ENCODE peak calls at places on chromosomes 6 and 20, in six cellular contexts. One of them, this sample, is unnamed.

GRCh38 chr6:9116026-9116425 is 680.7 kb upstream of the SLC35B3 start:
- DNase-seq in CD8-positive, alpha-beta T cell: no peak
- DNase-seq in uterus: no peak
- DNase-seq in aorta: no peak
- DNase-seq in lower lobe of right lung: no peak
- DNase-seq in fibroblast of lung: peak; percentile 75
- DNase-seq in this sample: peak; percentile 85

GRCh38 chr6:157392927-157393666 is 12.1 kb downstream of the ZDHHC14 start:
- DNase-seq in aorta: no peak
- DNase-seq in lower lobe of right lung: no peak
- DNase-seq in fibroblast of lung: peak; percentile 73
- DNase-seq in uterus: no peak
- DNase-seq in CD8-positive, alpha-beta T cell: no peak
- DNase-seq in this sample: no peak

GRCh38 chr20:23164176-23164601 is 78.1 kb upstream of the CD93 start:
- DNase-seq in lower lobe of right lung: no peak
- DNase-seq in fibroblast of lung: no peak
- DNase-seq in uterus: peak; percentile 22
- DNase-seq in CD8-positive, alpha-beta T cell: no peak
- DNase-seq in aorta: no peak
- DNase-seq in this sample: no peak

GRCh38 chr6:17311595-17312311 is 30.6 kb downstream of the RBM24 start:
- DNase-seq in aorta: no peak
- DNase-seq in lower lobe of right lung: no peak
- DNase-seq in fibroblast of lung: peak; percentile 26
- DNase-seq in CD8-positive, alpha-beta T cell: no peak
- DNase-seq in uterus: no peak
- DNase-seq in this sample: no peak

GRCh38 chr6:100553243-100553642 is 88.5 kb upstream of the SIM1 start:
- DNase-seq in lower lobe of right lung: no peak
- DNase-seq in CD8-positive, alpha-beta T cell: no peak
- DNase-seq in uterus: no peak
- DNase-seq in aorta: no peak
- DNase-seq in fibroblast of lung: no peak
- DNase-seq in this sample: no peak

GRCh38 chr6:136959471-136959891 is 37.4 kb downstream of the SLC35D3 start:
- DNase-seq in lower lobe of right lung: peak; percentile 53
- DNase-seq in fibroblast of lung: no peak
- DNase-seq in aorta: no peak
- DNase-seq in CD8-positive, alpha-beta T cell: no peak
- DNase-seq in uterus: no peak
- DNase-seq in this sample: no peak

GRCh38 chr20:19793716-19794115 is 35.7 kb downstream of the RIN2 start:
- DNase-seq in aorta: no peak
- DNase-seq in uterus: no peak
- DNase-seq in lower lobe of right lung: no peak
- DNase-seq in CD8-positive, alpha-beta T cell: no peak
- DNase-seq in fibroblast of lung: peak; percentile 62
- DNase-seq in this sample: no peak

GRCh38 chr6:36805107-36805797 is 34.0 kb downstream of the CPNE5 start:
- DNase-seq in CD8-positive, alpha-beta T cell: no peak
- DNase-seq in lower lobe of right lung: no peak
- DNase-seq in fibroblast of lung: no peak
- DNase-seq in aorta: no peak
- DNase-seq in uterus: no peak
- DNase-seq in this sample: no peak

GRCh38 chr6:152378154-152378553 is 259.0 kb downstream of the SYNE1 start:
- DNase-seq in uterus: no peak
- DNase-seq in lower lobe of right lung: no peak
- DNase-seq in aorta: no peak
- DNase-seq in fibroblast of lung: peak; percentile 63
- DNase-seq in CD8-positive, alpha-beta T cell: no peak
- DNase-seq in this sample: peak; percentile 72

GRCh38 chr20:40582531-40582930 is 106.5 kb downstream of the MAFB start:
- DNase-seq in fibroblast of lung: no peak
- DNase-seq in aorta: no peak
- DNase-seq in CD8-positive, alpha-beta T cell: no peak
- DNase-seq in lower lobe of right lung: no peak
- DNase-seq in uterus: no peak
- DNase-seq in this sample: no peak

GRCh38 chr6:7479801-7480266 is 61.6 kb upstream of the DSP start:
- DNase-seq in lower lobe of right lung: no peak
- DNase-seq in fibroblast of lung: peak; percentile 39
- DNase-seq in CD8-positive, alpha-beta T cell: no peak
- DNase-seq in uterus: no peak
- DNase-seq in aorta: no peak
- DNase-seq in this sample: no peak

GRCh38 chr6:26595669-26596269 is 984 bp upstream of the ABT1 start:
- DNase-seq in CD8-positive, alpha-beta T cell: peak; percentile 77
- DNase-seq in lower lobe of right lung: peak; percentile 96
- DNase-seq in uterus: peak; percentile 91
- DNase-seq in fibroblast of lung: peak; percentile 78
- DNase-seq in aorta: peak; percentile 94
- DNase-seq in this sample: peak; percentile 85

GRCh38 chr20:57498425-57499400 is 26.2 kb downstream of the CTCFL start:
- DNase-seq in lower lobe of right lung: no peak
- DNase-seq in uterus: no peak
- DNase-seq in aorta: no peak
- DNase-seq in fibroblast of lung: no peak
- DNase-seq in CD8-positive, alpha-beta T cell: no peak
- DNase-seq in this sample: no peak

GRCh38 chr20:33602826-33603590 is 59.1 kb upstream of the C20orf144 start:
- DNase-seq in CD8-positive, alpha-beta T cell: no peak
- DNase-seq in aorta: no peak
- DNase-seq in uterus: no peak
- DNase-seq in lower lobe of right lung: no peak
- DNase-seq in fibroblast of lung: peak; percentile 42
- DNase-seq in this sample: no peak

GRCh38 chr20:52494244-52494643 is 302.7 kb upstream of the ZFP64 start:
- DNase-seq in CD8-positive, alpha-beta T cell: peak; percentile 6
- DNase-seq in fibroblast of lung: peak; percentile 99
- DNase-seq in uterus: peak; percentile 17
- DNase-seq in lower lobe of right lung: no peak
- DNase-seq in aorta: peak; percentile 46
- DNase-seq in this sample: peak; percentile 74

GRCh38 chr20:11387189-11387754 is 530.4 kb upstream of the BTBD3 start:
- DNase-seq in fibroblast of lung: peak; percentile 97
- DNase-seq in lower lobe of right lung: no peak
- DNase-seq in aorta: no peak
- DNase-seq in CD8-positive, alpha-beta T cell: no peak
- DNase-seq in uterus: no peak
- DNase-seq in this sample: peak; percentile 67

GRCh38 chr6:79277109-79277508 is 42.6 kb upstream of the HMGN3 start:
- DNase-seq in CD8-positive, alpha-beta T cell: no peak
- DNase-seq in fibroblast of lung: peak; percentile 31
- DNase-seq in lower lobe of right lung: no peak
- DNase-seq in uterus: no peak
- DNase-seq in aorta: no peak
- DNase-seq in this sample: peak; percentile 20

GRCh38 chr6:140857734-140858380 is 1274.9 kb upstream of the GJE1 start:
- DNase-seq in uterus: no peak
- DNase-seq in aorta: no peak
- DNase-seq in CD8-positive, alpha-beta T cell: no peak
- DNase-seq in lower lobe of right lung: no peak
- DNase-seq in fibroblast of lung: peak; percentile 90
- DNase-seq in this sample: no peak

GRCh38 chr6:163948250-163948649 is 533.7 kb downstream of the QKI start:
- DNase-seq in lower lobe of right lung: no peak
- DNase-seq in uterus: no peak
- DNase-seq in aorta: no peak
- DNase-seq in CD8-positive, alpha-beta T cell: no peak
- DNase-seq in fibroblast of lung: no peak
- DNase-seq in this sample: no peak

GRCh38 chr6:163945813-163946212 is 531.3 kb downstream of the QKI start:
- DNase-seq in lower lobe of right lung: no peak
- DNase-seq in CD8-positive, alpha-beta T cell: no peak
- DNase-seq in fibroblast of lung: no peak
- DNase-seq in aorta: no peak
- DNase-seq in uterus: no peak
- DNase-seq in this sample: no peak

GRCh38 chr6:163947276-163947675 is 532.8 kb downstream of the QKI start:
- DNase-seq in lower lobe of right lung: no peak
- DNase-seq in CD8-positive, alpha-beta T cell: no peak
- DNase-seq in uterus: no peak
- DNase-seq in aorta: no peak
- DNase-seq in fibroblast of lung: no peak
- DNase-seq in this sample: no peak

GRCh38 chr6:163944897-163945296 is 530.4 kb downstream of the QKI start:
- DNase-seq in aorta: no peak
- DNase-seq in fibroblast of lung: no peak
- DNase-seq in CD8-positive, alpha-beta T cell: no peak
- DNase-seq in lower lobe of right lung: no peak
- DNase-seq in uterus: no peak
- DNase-seq in this sample: no peak

DNA sequence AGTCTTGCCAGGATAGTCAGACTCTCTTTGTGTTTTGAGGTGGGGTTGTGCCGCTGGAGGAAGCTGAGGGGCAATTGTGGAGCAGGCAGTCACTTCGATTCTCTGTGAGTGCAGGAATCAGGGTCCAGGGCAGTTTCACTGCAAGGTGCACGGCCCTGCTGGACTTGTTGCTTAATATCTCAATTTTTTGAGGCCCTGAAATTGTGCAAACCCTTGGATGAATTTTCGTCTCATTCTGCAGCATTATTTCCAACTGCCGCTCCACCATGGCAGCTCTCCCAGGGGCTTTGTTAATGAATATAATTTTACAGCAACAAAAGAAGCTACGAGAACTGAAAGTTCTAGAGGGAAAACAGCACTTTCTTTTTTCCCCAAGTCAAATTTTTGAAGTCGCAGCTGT is 531.9 kb downstream of the QKI start:
- DNase-seq in fibroblast of lung: no peak
- DNase-seq in aorta: no peak
- DNase-seq in CD8-positive, alpha-beta T cell: no peak
- DNase-seq in lower lobe of right lung: no peak
- DNase-seq in uterus: peak; percentile 48
- DNase-seq in this sample: no peak
- H3K27ac ChIP-seq in fibroblast of lung: no peak overlapping the region
- H3K27ac ChIP-seq in aorta: no peak overlapping the region
- H3K27ac ChIP-seq in CD8-positive, alpha-beta T cell: no peak overlapping the region
- H3K27ac ChIP-seq in lower lobe of right lung: no peak overlapping the region
- H3K27ac ChIP-seq in uterus: peak overlapping the region; percentile 26
- H3K27ac ChIP-seq in this sample: no peak overlapping the region

GRCh38 chr6:125802943-125803377 is 12.2 kb downstream of the NCOA7 start:
- DNase-seq in uterus: no peak
- DNase-seq in aorta: no peak
- DNase-seq in CD8-positive, alpha-beta T cell: no peak
- DNase-seq in fibroblast of lung: peak; percentile 78
- DNase-seq in lower lobe of right lung: no peak
- DNase-seq in this sample: peak; percentile 26

GRCh38 chr6:125807293-125807692 is 16.5 kb downstream of the NCOA7 start:
- DNase-seq in CD8-positive, alpha-beta T cell: no peak
- DNase-seq in uterus: no peak
- DNase-seq in fibroblast of lung: no peak
- DNase-seq in aorta: no peak
- DNase-seq in lower lobe of right lung: no peak
- DNase-seq in this sample: no peak

GRCh38 chr6:125806813-125807212 is 16.1 kb downstream of the NCOA7 start:
- DNase-seq in CD8-positive, alpha-beta T cell: no peak
- DNase-seq in lower lobe of right lung: no peak
- DNase-seq in fibroblast of lung: no peak
- DNase-seq in uterus: no peak
- DNase-seq in aorta: no peak
- DNase-seq in this sample: no peak

GRCh38 chr6:125802383-125802782 is 11.6 kb downstream of the NCOA7 start:
- DNase-seq in uterus: no peak
- DNase-seq in fibroblast of lung: no peak
- DNase-seq in CD8-positive, alpha-beta T cell: no peak
- DNase-seq in aorta: no peak
- DNase-seq in lower lobe of right lung: no peak
- DNase-seq in this sample: no peak

DNA sequence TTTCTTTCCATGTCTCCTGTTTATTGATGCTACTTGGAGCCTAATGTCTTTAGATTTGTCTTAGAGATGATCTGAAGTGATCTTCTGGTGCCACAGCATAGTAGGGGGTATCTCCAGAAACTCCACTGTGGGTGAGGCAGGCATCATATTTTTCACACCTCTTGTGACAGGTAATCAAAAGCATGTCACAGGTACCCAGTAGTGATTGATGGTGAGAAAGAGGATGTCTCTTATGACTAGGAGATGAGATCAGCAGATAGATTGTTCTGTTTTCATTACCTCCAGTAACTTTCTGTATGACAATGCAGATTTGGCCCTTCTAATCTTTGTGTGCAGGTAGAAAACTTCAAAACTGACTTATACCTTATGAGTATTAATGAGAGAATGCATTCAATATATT is 13.5 kb downstream of the NCOA7 start:
- DNase-seq in fibroblast of lung: no peak
- DNase-seq in CD8-positive, alpha-beta T cell: no peak
- DNase-seq in lower lobe of right lung: no peak
- DNase-seq in aorta: no peak
- DNase-seq in uterus: no peak
- DNase-seq in this sample: no peak
- H3K4me1 ChIP-seq in fibroblast of lung: no peaks in the 10 kb centered on the region
- H3K4me1 ChIP-seq in CD8-positive, alpha-beta T cell: no peaks in the 10 kb centered on the region
- H3K4me1 ChIP-seq in lower lobe of right lung: peaks cover 27% of the 10 kb centered on the region
- H3K4me1 ChIP-seq in aorta: peaks cover 3% of the 10 kb centered on the region
- H3K4me1 ChIP-seq in uterus: no peaks in the 10 kb centered on the region
- H3K4me1 ChIP-seq in this sample: peaks cover 12% of the 10 kb centered on the region

GRCh38 chr6:121158924-121159323 is 175.4 kb downstream of the TBC1D32 start:
- DNase-seq in fibroblast of lung: no peak
- DNase-seq in aorta: no peak
- DNase-seq in uterus: no peak
- DNase-seq in lower lobe of right lung: no peak
- DNase-seq in CD8-positive, alpha-beta T cell: no peak
- DNase-seq in this sample: no peak
- H3K4me3 ChIP-seq in fibroblast of lung: no peak overlapping the region
- H3K4me3 ChIP-seq in aorta: no peak overlapping the region
- H3K4me3 ChIP-seq in uterus: no peak overlapping the region
- H3K4me3 ChIP-seq in lower lobe of right lung: no peak overlapping the region
- H3K4me3 ChIP-seq in CD8-positive, alpha-beta T cell: no peak overlapping the region
- H3K4me3 ChIP-seq in this sample: no peak overlapping the region

DNA sequence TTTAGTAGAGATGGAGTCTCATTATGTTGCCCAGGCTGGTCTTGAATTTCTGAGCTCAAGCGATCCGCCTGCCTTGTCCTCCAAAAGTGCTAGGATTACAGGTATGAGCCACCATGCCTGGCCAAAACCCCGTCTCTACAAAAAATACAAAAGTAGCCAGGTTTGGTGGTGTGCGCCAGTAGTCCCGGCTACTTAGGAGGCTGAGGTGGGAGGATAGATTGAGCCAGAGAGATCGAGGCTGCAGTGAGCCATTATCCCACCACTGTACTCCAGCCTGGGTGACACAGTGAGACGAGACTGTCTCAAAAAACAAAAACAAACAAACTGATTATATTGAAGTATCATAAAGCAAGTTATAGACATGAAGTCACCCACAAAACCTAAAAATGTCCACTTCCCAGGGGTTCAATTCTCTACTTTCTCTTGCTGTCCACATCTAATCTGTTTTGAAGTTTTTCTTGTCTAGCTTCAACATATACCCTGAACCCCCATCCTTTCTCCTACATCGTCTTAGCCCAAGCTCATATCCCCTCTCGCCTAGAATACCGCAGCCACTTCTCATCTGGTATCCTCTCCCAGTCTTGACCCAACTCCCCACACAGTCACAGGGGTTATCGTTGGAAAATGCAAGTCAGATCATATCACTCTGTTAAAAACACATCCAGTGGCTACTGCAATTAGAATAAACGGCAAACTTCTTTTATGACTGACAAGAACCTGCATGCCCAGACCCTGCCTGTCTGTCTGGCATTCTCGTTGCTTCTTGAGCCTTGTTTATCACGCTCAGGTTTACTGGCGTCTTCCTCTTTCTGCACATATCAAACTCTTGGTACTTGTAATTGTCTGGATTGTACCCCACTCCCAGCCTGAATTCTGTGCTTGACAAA is 20.1 kb upstream of the NCOA3 start:
- DNase-seq in lower lobe of right lung: no peak
- DNase-seq in fibroblast of lung: no peak
- DNase-seq in aorta: no peak
- DNase-seq in CD8-positive, alpha-beta T cell: no peak
- DNase-seq in uterus: no peak
- DNase-seq in this sample: no peak
- H3K27ac ChIP-seq in lower lobe of right lung: no peak overlapping the region
- H3K27ac ChIP-seq in fibroblast of lung: no peak overlapping the region
- H3K27ac ChIP-seq in aorta: no peak overlapping the region
- H3K27ac ChIP-seq in CD8-positive, alpha-beta T cell: no peak overlapping the region
- H3K27ac ChIP-seq in uterus: no peak overlapping the region
- H3K27ac ChIP-seq in this sample: no peak overlapping the region

This sample was measured in SJSA1.